ENCODE peak calls at places on chromosomes 13 and 19, in eight cellular contexts. A, T, F, K, P, E, G and L are unnamed samples.

GRCh38 chr19:1121395-1121794 is 17.6 kb downstream of the GPX4 start:
- DNase-seq in A (no peak), T (no peak), F (no peak), K (no peak), P (no peak), E (no peak), G (no peak), L (no peak)

GRCh38 chr13:100389617-100390016 is 199.0 kb downstream of the GGACT start:
- DNase-seq in A (no peak), T (no peak), F (no peak), K (no peak), P (no peak), E (no peak), G (no peak), L (no peak)

GRCh38 chr19:47650695-47651094 is 41.8 kb downstream of the BICRA start:
- DNase-seq in A (no peak), T (no peak), F (no peak), K (no peak), P (no peak), E (no peak), G (no peak), L (no peak)

GRCh38 chr19:33404506-33404905 is 31.0 kb downstream of the CEBPG start:
- DNase-seq in A (no peak), T (no peak), F (no peak), K (no peak), P (no peak), E (no peak), G (no peak), L (no peak)

GRCh38 chr13:94054159-94054558 is 425.3 kb downstream of the DCT start:
- DNase-seq in A (no peak), T (no peak), F (no peak), K (no peak), P (no peak), E (no peak), G (no peak), L (no peak)

GRCh38 chr13:71603255-71603654 is 263.7 kb downstream of the DACH1 start:
- DNase-seq in A (no peak), T (no peak), F (no peak), K (no peak), P (no peak), E (no peak), G (no peak), L (no peak)

GRCh38 chr13:39282400-39282972 is 244.2 kb downstream of the NHLRC3 start:
- DNase-seq in A (no peak), T (no peak), F (no peak), K (no peak), P (no peak), E (no peak), G (no peak), L (no peak)

GRCh38 chr13:20397896-20398295 is 127.8 kb downstream of the CRYL1 start:
- DNase-seq in A (no peak), T (no peak), F (no peak), K (no peak), P (no peak), E (no peak), G (no peak), L (no peak)

GRCh38 chr13:41054212-41054877 is 7.0 kb upstream of the WBP4 start:
- DNase-seq in A (no peak), T (no peak), F (no peak), K (peak; percentile 60), P (peak; percentile 64), E (no peak), G (peak; percentile 12), L (no peak)

GRCh38 chr13:77325371-77325941 is 1.4 kb downstream of the MYCBP2 start:
- DNase-seq in A (no peak), T (no peak), F (no peak), K (peak; percentile 64), P (no peak), E (no peak), G (no peak), L (no peak)

GRCh38 chr19:49362926-49363264 is 679 bp upstream of the TEAD2 start:
- DNase-seq in A (peak; percentile 57), T (no peak), F (no peak), K (peak; percentile 24), P (peak; percentile 53), E (no peak), G (no peak), L (no peak)

GRCh38 chr19:47511128-47511517 is 3.7 kb downstream of the NAPA start:
- DNase-seq in A (peak; percentile 55), T (no peak), F (no peak), K (no peak), P (peak; percentile 34), E (no peak), G (no peak), L (no peak)

GRCh38 chr13:51646041-51646670 is 61.9 kb downstream of the WDFY2 start:
- DNase-seq in A (no peak), T (no peak), F (no peak), K (peak; percentile 51), P (no peak), E (no peak), G (no peak), L (no peak)

GRCh38 chr19:5891938-5892771 is 11.4 kb downstream of the NDUFA11 start:
- DNase-seq in A (peak; percentile 47), T (no peak), F (no peak), K (no peak), P (peak; percentile 46), E (no peak), G (no peak), L (no peak)

GRCh38 chr19:17889609-17890214 is 18.0 kb downstream of the SLC5A5 start:
- DNase-seq in A (peak; percentile 27), T (no peak), F (no peak), K (no peak), P (peak; percentile 66), E (no peak), G (no peak), L (no peak)